ENCODE peak calls at places on chromosomes 12 and 14, in four cellular contexts. W is colonic mucosa, P is right lobe of liver, S is spleen. B is an unnamed sample.

GRCh38 chr12:71732357-71732712 is 22.3 kb upstream of the RAB21 start:
- DNase-seq in W (no peak), P (no peak), S (no peak), B (no peak)

GRCh38 chr12:57590536-57590891 is 478 bp upstream of the PIP4K2C start:
- DNase-seq in W (no peak), P (no peak), S (no peak), B (no peak)

GRCh38 chr12:82912406-82912805 is 225.7 kb downstream of the TMTC2 start:
- DNase-seq in W (no peak), P (no peak), S (no peak), B (no peak)

GRCh38 chr12:89469361-89469760 is 55.2 kb downstream of the GALNT4 start:
- DNase-seq in W (no peak), P (no peak), S (no peak), B (no peak)

GRCh38 chr14:82422186-82422585 is 888.5 kb upstream of the SEL1L start:
- DNase-seq in W (no peak), P (no peak), S (no peak), B (no peak)

GRCh38 chr12:107236824-107237467 is 143.6 kb upstream of the CRY1 start:
- DNase-seq in W (no peak), P (no peak), S (no peak), B (no peak)

GRCh38 chr14:38409081-38409705 is 153.3 kb upstream of the CLEC14A start:
- DNase-seq in W (no peak), P (no peak), S (no peak), B (no peak)

GRCh38 chr12:118398878-118399277 is 22.5 kb downstream of the SUDS3 start:
- DNase-seq in W (no peak), P (no peak), S (no peak), B (no peak)

DNA sequence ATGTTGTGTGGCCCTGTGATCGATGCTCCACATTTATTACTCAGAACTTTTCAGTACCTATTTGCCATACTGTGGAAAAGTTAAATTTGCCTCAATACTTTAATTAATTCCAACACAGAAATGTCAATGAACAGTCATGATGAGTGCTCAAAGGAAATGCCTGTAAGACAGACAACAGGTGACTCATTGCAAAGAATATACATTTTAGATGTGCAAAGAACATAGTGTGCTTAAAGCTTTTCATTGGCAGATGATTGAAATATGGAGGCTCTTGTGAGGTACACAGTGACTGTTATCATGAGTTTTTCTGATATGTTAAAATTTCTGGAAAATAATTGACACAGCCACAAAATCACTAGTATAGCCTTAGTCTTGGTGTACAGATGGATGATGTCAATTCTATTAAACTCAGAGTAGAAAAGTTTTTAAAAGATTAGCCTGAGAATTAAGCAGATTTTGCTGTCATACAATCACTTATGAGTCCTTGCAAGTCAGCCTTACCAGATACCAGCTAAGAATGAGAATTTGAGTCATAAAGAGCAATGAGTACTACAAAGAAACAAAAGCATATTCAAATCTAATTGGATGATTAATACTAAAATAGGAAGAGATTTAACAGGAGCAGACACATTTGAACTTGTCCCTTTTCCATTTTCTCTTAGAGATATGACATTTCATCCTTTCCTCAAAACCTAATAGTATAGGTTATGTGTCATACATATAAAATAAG is 544.1 kb downstream of the KCNH5 start:
- DNase-seq in W (no peak), P (no peak), S (no peak), B (no peak)
- TF ChIP-seq CTCF in W (no peak), P (no peak), S (no peak), B (no peak)

GRCh38 chr14:68894123-68894522 is 85.0 kb downstream of the ACTN1 start:
- DNase-seq in W (no peak), P (no peak), S (no peak), B (no peak)
- H3K27ac ChIP-seq in W (no peak), P (no peak), S (no peak), B (no peak)

DNA sequence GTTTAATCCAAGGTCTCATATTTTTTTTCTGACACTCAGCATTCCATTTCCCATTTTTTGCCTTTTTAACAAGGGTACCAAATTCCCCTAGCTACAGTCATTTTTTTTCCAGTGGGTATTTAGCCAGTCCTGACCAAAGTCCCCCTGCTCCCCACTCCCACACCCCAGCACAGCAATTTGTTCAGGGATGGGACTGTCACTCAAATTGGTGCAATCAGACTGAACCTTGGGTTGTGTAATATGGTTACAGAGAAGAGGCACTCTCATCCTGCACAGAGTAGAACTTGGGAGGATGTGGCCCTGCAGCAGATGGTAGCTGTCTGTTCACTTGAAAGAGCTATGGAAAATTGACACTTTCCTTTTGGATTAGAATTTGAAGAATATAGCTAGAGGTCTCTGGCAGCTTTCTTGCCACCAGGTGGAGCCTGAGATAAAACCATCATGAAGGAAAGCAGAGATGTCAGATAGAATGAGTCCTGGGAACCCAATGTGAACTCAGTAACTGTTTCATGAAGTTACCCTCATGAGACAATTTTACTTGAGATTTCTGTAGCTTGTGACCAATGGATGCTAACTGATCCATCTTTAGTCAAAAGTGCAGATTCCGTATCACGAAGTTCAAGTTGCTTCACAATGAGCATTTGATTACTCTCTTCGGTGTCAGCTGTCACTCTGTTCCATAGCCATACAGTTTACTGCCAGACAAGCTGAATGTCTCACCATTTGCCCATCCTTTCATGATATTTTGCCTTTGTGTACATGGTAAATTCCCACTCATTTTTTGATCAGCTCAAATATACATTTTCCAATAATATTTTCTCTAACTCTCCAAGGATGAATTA is 394.0 kb upstream of the SYT1 start:
- DNase-seq in W (peak), P (no peak), S (no peak), B (no peak)
- TF ChIP-seq CTCF in W (peak), P (peak), S (no peak), B (no peak)

GRCh38 chr12:54004841-54005530 is 3.8 kb upstream of the HOXC8 start:
- DNase-seq in W (no peak), P (no peak), S (no peak), B (no peak)

GRCh38 chr12:54005531-54005852 is 3.3 kb upstream of the HOXC8 start:
- DNase-seq in W (no peak), P (no peak), S (no peak), B (no peak)

GRCh38 chr12:54007538-54008259 is 1.1 kb upstream of the HOXC8 start:
- DNase-seq in W (no peak), P (no peak), S (no peak), B (no peak)

GRCh38 chr12:54006700-54007220 is 2.0 kb upstream of the HOXC8 start:
- DNase-seq in W (no peak), P (no peak), S (no peak), B (no peak)

GRCh38 chr12:54005853-54006699 is 2.7 kb upstream of the HOXC8 start:
- DNase-seq in W (peak), P (peak), S (peak), B (peak)
- H3K27ac ChIP-seq in W (no peak), P (no peak), S (no peak), B (no peak)

DNA sequence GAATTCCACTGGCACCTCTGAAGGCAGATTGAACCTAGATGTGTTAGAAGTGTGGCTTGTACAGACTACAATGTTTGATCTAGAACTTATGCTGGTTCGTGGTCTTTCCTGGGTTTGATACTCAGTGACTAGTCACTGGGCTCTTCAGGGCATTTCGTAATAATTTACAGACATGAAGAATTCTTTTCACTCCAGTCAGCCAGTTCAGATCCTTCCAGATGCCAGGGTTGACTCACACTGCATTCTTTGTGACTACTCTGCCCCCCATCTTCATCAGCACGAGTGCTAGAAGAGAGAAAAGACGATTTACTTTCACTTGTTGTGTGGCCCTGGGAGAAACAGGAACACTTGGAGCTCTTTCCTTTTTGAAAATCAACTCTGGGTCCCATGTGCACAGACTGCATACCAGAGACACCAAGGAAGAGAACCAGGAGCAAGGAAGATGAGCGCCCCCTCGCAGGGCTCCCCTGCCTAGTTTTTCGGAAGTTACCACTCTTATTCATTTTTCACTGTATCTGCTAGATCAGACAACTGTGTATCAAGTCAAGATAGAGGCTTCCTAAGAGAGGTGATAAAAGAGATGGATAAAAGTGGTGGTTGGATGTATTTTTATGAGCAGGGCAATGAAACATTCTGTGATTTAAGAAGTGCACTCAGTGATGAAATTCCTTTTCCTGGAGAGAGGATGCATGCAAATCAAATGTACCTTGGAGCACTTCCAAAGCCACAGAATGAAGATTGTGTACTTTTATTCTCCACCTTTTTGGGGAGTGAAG is 33.5 kb upstream of the EVL start:
- DNase-seq in W (peak), P (no peak), S (no peak), B (no peak)
- TF ChIP-seq CTCF in W (no peak), P (no peak), S (no peak), B (no peak)

DNA sequence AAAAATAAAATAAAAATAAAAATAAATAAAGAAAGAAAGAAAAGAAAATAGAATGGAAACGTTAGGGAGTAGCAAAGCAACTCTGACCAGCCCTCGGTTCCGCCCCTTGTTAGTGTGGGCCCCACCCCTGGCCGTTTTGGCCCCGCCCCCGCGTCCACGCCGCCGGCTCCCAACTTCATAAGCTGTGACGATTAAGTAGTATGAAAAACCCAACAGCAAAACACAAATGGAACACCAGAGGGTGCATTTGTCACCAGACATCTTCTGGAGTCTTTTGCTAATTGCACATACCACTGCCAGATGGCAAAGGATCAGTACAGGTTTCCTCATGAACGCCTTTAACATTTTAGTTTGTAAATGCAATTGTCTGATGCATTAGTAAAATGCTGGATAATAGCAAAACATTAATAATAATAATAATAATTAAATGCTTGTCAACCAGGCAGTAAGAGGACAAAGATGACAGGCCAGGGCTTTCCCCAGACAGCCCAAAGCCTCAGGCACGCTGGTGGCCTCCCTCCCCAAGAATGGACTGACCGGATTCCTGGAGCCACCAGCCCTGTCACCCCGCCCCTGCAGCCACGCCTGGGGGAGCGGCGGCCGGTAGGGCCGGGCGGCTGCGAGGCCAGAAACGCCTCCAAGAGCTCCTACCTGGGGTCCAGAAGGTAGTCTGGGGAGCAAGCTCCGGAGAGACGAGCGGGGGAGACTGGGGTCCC is 23.6 kb downstream of the HSP90AA1 start:
- DNase-seq in W (peak), P (peak), S (peak), B (peak)
- H3K27ac ChIP-seq in W (no peak), P (no peak), S (peak), B (peak)

DNA sequence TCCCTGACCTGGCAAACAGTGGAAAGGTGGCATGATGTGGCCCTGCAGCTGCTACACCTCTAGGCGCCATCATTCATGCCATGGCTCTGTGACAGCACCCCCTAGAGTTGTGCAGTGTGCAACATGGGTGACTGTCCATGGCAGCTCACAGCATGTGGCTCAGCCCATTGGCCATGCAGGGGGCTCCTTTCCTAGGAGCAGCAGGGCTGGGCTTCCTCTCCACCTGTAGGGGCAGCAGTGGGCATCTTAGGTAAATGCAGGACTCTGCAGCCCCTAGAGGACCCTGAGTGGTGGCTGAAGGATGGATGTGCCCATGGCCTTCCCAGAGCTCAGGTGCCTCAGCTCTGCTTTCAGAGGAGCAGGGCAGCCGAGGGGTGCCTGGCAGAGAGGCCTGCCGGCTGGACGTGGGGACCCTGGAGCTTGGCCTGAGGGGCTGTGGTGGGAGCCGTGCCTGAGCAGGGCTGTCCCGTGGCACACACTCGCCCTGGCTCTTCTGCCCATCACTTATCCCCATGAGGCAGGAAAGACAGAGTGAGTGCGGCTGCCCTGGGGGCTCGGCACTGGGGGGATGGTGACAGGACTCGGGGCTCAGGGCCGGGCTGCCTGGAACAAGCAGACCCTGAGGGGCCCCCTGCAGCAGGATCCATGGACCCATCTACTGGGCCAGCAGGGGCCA is 7.4 kb downstream of the ADSS1 start:
- DNase-seq in W (no peak), P (no peak), S (no peak), B (no peak)
- TF ChIP-seq CTCF in W (peak), P (peak), S (peak), B (no peak)